ENCODE peak calls at places on chromosomes 13 and 19, in seven cellular contexts. X, G, A, M, D, J and L are unnamed samples.

GRCh38 chr19:15181394-15181793 is 19.4 kb downstream of the NOTCH3 start:
- DNase-seq in J (no peak), D (no peak), X (no peak), M (no peak), G (no peak), A (no peak), L (no peak)

GRCh38 chr13:48930933-48931332 is 44.8 kb upstream of the FNDC3A start:
- DNase-seq in J (no peak), A (no peak), X (no peak), M (no peak), D (no peak), G (no peak), L (no peak)

GRCh38 chr19:679418-680286 is 3.5 kb downstream of the FSTL3 start:
- DNase-seq in G (peak), A (no peak), J (peak), D (peak), X (peak), M (no peak), L (no peak)

GRCh38 chr13:34591801-34592454 is 350.1 kb upstream of the NBEA start:
- DNase-seq in D (no peak), M (no peak), A (no peak), G (no peak), X (no peak), J (peak), L (no peak)

GRCh38 chr13:82370306-82370705 is 1512.0 kb downstream of the SLITRK1 start:
- DNase-seq in A (no peak), D (no peak), X (peak), M (no peak), J (peak), G (no peak), L (no peak)

GRCh38 chr19:47421844-47422395 is 2.6 kb upstream of the MEIS3 start:
- DNase-seq in A (no peak), D (no peak), M (no peak), X (no peak), J (peak), G (no peak), L (no peak)

GRCh38 chr19:12655546-12655945 is 11.0 kb downstream of the MAN2B1 start:
- DNase-seq in X (no peak), M (no peak), G (no peak), D (no peak), A (no peak), J (no peak), L (no peak)

GRCh38 chr19:14369399-14370168 is 11.7 kb upstream of the ADGRE5 start:
- DNase-seq in J (peak), M (no peak), X (peak), A (peak), D (no peak), G (no peak), L (no peak)

GRCh38 chr19:17576758-17577532 is 21.5 kb downstream of the COLGALT1 start:
- DNase-seq in D (no peak), J (peak), G (no peak), M (peak), A (no peak), X (peak), L (peak)

GRCh38 chr13:95352486-95352885 is 51.2 kb upstream of the ABCC4 start:
- DNase-seq in J (no peak), D (no peak), M (no peak), G (no peak), A (no peak), X (no peak), L (no peak)

GRCh38 chr19:18366027-18366435 is 19.9 kb upstream of the GDF15 start:
- DNase-seq in A (no peak), M (no peak), J (no peak), G (no peak), X (peak), D (no peak), L (no peak)

GRCh38 chr13:42041684-42042035 is 6.8 kb upstream of the DGKH start:
- DNase-seq in J (peak), D (peak), A (no peak), X (peak), M (peak), G (no peak), L (no peak)

GRCh38 chr13:39892731-39893293 is 237.3 kb downstream of the COG6 start:
- DNase-seq in A (no peak), D (no peak), M (no peak), G (no peak), X (peak), J (no peak), L (peak)

GRCh38 chr13:64446372-64446771 is 2783.8 kb downstream of the PCDH9 start:
- DNase-seq in M (no peak), D (no peak), A (no peak), J (no peak), G (no peak), X (no peak), L (no peak)

GRCh38 chr19:35166100-35167063 is 11.8 kb downstream of the FXYD5 start:
- DNase-seq in J (no peak), M (no peak), X (no peak), G (no peak), A (no peak), D (no peak), L (no peak)
- H3K4me3 ChIP-seq in J (no peak), M (no peak), X (no peak), G (no peak), A (no peak), D (no peak), L (no peak)

GRCh38 chr19:36837525-36837901 is 674 bp downstream of the ZNF790 start:
- DNase-seq in D (no peak), G (no peak), J (no peak), X (peak), A (no peak), M (no peak), L (no peak)
- H3K4me3 ChIP-seq in D (peak), G (peak), J (peak), X (peak), A (peak), M (peak), L (no peak)

DNA sequence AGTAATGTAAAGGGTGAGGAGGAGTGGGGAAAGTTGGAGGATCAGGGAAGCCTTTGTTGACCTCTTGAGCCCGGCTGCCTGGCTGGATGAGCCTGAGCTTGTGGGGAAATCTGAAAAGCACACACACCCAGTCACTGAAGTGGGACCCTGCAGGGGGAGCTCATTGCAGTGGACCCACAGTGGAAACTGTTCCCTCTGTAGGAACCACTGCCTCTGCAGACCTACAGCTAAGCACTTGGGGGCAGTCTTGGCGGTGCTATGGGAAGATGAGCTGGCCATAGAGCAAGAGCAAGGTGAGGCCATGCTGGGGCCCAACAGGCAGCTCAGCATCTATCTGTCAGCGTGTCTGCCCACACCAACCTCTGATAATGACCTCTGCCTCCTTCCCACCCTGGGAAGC is 294.8 kb downstream of the TSHZ3 start:
- DNase-seq in M (peak), G (peak), A (no peak), D (peak), J (peak), X (peak), L (peak)
- H3K4me3 ChIP-seq in M (no peak), G (no peak), A (no peak), D (no peak), J (no peak), X (no peak), L (no peak)

GRCh38 chr13:109868583-109869311 is 82.4 kb upstream of the IRS2 start:
- DNase-seq in M (peak), G (no peak), D (no peak), A (no peak), J (no peak), X (peak), L (no peak)
- H3K4me3 ChIP-seq in M (no peak), G (no peak), D (no peak), A (peak), J (no peak), X (no peak), L (no peak)